ENCODE peak calls at places on chromosome X, in six cellular contexts. G is hepatic stellate cell; S is ureter; Q is GM12892; M is AG10803; P is stimulated activated CD4-positive, alpha-beta T cell treated with anti-CD3 and anti-CD28 coated beads, Interleukin-12 subunit alpha, Interleukin-12 subunit beta, amount 100 ng/mL, for 4 hours. L is an unnamed sample.

GRCh38 chrX:323721-324628 is 5.4 kb upstream of the GTPBP6 start:
- DNase-seq in M (peak; percentile 63), P (no peak), S (no peak), Q (no peak), G (no peak), L (no peak)

GRCh38 chrX:38514014-38514854 is 47.1 kb upstream of the TSPAN7 start:
- DNase-seq in Q (no peak), P (no peak), G (no peak), M (no peak), S (no peak), L (no peak)

GRCh38 chrX:77962068-77962902 is 7.2 kb downstream of the PGAM4 start:
- DNase-seq in Q (no peak), M (no peak), S (no peak), G (no peak), P (no peak), L (no peak)

GRCh38 chrX:118964252-118964651 is 10.2 kb upstream of the LONRF3 start:
- DNase-seq in G (no peak), P (no peak), S (no peak), Q (no peak), M (no peak), L (no peak)

GRCh38 chrX:134761788-134762187 is 103.5 kb upstream of the PLAC1 start:
- DNase-seq in S (no peak), G (no peak), M (no peak), P (no peak), Q (no peak), L (no peak)

GRCh38 chrX:31036895-31037294 is 34.9 kb downstream of the FTHL17 start:
- DNase-seq in G (peak; percentile 35), M (peak; percentile 40), P (no peak), Q (no peak), S (no peak), L (peak; percentile 4)

GRCh38 chrX:153317306-153317705 is 4.3 kb downstream of the PNMA6F start:
- DNase-seq in P (no peak), G (no peak), S (no peak), Q (no peak), M (no peak), L (no peak)

GRCh38 chrX:48826135-48826875 is at the start of gene ERAS:
- DNase-seq in G (no peak), Q (no peak), P (no peak), S (no peak), M (no peak), L (no peak)

GRCh38 chrX:109911046-109911445 is 91.9 kb upstream of the TMEM164 start:
- DNase-seq in Q (no peak), S (no peak), M (no peak), G (no peak), P (no peak), L (no peak)

GRCh38 chrX:46754450-46755075 is 4.4 kb downstream of the SLC9A7 start:
- DNase-seq in Q (no peak), P (no peak), S (no peak), G (no peak), M (no peak), L (peak; percentile 33)

GRCh38 chrX:45320191-45320590 is 119.5 kb upstream of the DIPK2B start:
- DNase-seq in S (no peak), P (no peak), Q (no peak), M (no peak), G (no peak), L (no peak)

GRCh38 chrX:49185062-49185394 is 1.1 kb downstream of the PRICKLE3 start:
- DNase-seq in P (no peak), S (no peak), M (no peak), G (no peak), Q (no peak), L (no peak)

GRCh38 chrX:154834562-154834961 is at the start of gene SMIM9:
- DNase-seq in G (no peak), Q (no peak), S (no peak), M (no peak), P (no peak), L (no peak)

GRCh38 chrX:135185795-135186443 is 14.7 kb upstream of the CT55 start:
- DNase-seq in G (peak; percentile 36), Q (no peak), S (no peak), M (peak; percentile 62), P (peak; percentile 7), L (peak; percentile 16)

GRCh38 chrX:21847342-21847741 is 7.9 kb downstream of the MBTPS2 start:
- DNase-seq in M (no peak), G (no peak), S (no peak), Q (no peak), P (no peak), L (no peak)